ENCODE peak calls at places on chromosomes 7 and 10, in six cellular contexts. B is hepatocyte; E is heart left ventricle; U is CD8-positive, alpha-beta memory T cell; K is pancreas; H is right cardiac atrium. Z is an unnamed sample.

GRCh38 chr7:6160191-6160623 is 112.2 kb downstream of the CYTH3 start:
- DNase-seq in B (peak; percentile 79), E (peak; percentile 78), U (no peak), K (no peak), H (peak; percentile 82), Z (peak; percentile 82)

GRCh38 chr10:31204090-31204489 is 114.9 kb upstream of the ZEB1 start:
- DNase-seq in B (no peak), E (peak; percentile 72), U (no peak), K (no peak), H (peak; percentile 44), Z (no peak)

GRCh38 chr7:155581107-155581830 is 34.9 kb upstream of the CNPY1 start:
- DNase-seq in B (no peak), E (no peak), U (no peak), K (no peak), H (no peak), Z (no peak)

GRCh38 chr10:99457808-99458207 is 27.4 kb upstream of the GOT1 start:
- DNase-seq in B (no peak), E (no peak), U (no peak), K (no peak), H (no peak), Z (no peak)

GRCh38 chr10:34966440-34966839 is 123.7 kb downstream of the CUL2 start:
- DNase-seq in B (no peak), E (no peak), U (no peak), K (no peak), H (no peak), Z (no peak)

GRCh38 chr10:75165684-75166622 is 44.6 kb upstream of the VDAC2 start:
- DNase-seq in B (no peak), E (no peak), U (peak; percentile 35), K (no peak), H (no peak), Z (no peak)

GRCh38 chr10:4512557-4513286 is 313.3 kb upstream of the AKR1E2 start:
- DNase-seq in B (peak; percentile 66), E (peak; percentile 79), U (no peak), K (no peak), H (peak; percentile 49), Z (peak; percentile 8)

GRCh38 chr10:92598321-92598720 is 5.4 kb downstream of the KIF11 start:
- DNase-seq in B (no peak), E (no peak), U (no peak), K (no peak), H (no peak), Z (no peak)

GRCh38 chr7:159027091-159027802 is 117.4 kb downstream of the VIPR2 start:
- DNase-seq in B (peak; percentile 17), E (no peak), U (no peak), K (no peak), H (no peak), Z (no peak)

GRCh38 chr7:31058122-31058521 is 6.0 kb downstream of the ADCYAP1R1 start:
- DNase-seq in B (no peak), E (no peak), U (no peak), K (no peak), H (no peak), Z (no peak)

GRCh38 chr10:127999291-127999690 is 92.4 kb downstream of the PTPRE start:
- DNase-seq in B (no peak), E (no peak), U (no peak), K (no peak), H (no peak), Z (no peak)

GRCh38 chr7:137953692-137954470 is 48.0 kb downstream of the CREB3L2 start:
- DNase-seq in B (peak; percentile 79), E (no peak), U (no peak), K (no peak), H (no peak), Z (no peak)

GRCh38 chr10:56585447-56586171 is 224.6 kb upstream of the ZWINT start:
- DNase-seq in B (no peak), E (peak; percentile 51), U (no peak), K (no peak), H (no peak), Z (no peak)

GRCh38 chr10:79025113-79025832 is 43.5 kb upstream of the ZMIZ1 start:
- DNase-seq in B (no peak), E (peak; percentile 48), U (peak; percentile 79), K (peak; percentile 62), H (no peak), Z (peak; percentile 93)

GRCh38 chr7:46754135-46754730 is 827.7 kb downstream of the TNS3 start:
- DNase-seq in B (no peak), E (no peak), U (no peak), K (no peak), H (no peak), Z (no peak)

GRCh38 chr10:113093188-113094113 is 143.4 kb downstream of the TCF7L2 start:
- DNase-seq in B (peak; percentile 78), E (no peak), U (peak; percentile 5), K (peak; percentile 29), H (no peak), Z (no peak)

GRCh38 chr7:55504093-55504859 is 68.0 kb downstream of the VOPP1 start:
- DNase-seq in B (no peak), E (no peak), U (no peak), K (no peak), H (no peak), Z (no peak)

GRCh38 chr7:142587578-142588191 is 161.6 kb upstream of the PRSS1 start:
- DNase-seq in B (peak; percentile 66), E (no peak), U (peak; percentile 11), K (peak; percentile 65), H (no peak), Z (peak; percentile 19)

GRCh38 chr10:91566142-91566541 is 66.7 kb downstream of the PPP1R3C start:
- DNase-seq in B (no peak), E (no peak), U (no peak), K (no peak), H (no peak), Z (no peak)

GRCh38 chr10:132965411-132966057 is 23.2 kb upstream of the CFAP46 start:
- DNase-seq in B (no peak), E (no peak), U (no peak), K (no peak), H (no peak), Z (no peak)

GRCh38 chr7:140403878-140404564 is at the start of gene RAB19:
- DNase-seq in B (peak; percentile 72), E (no peak), U (peak; percentile 43), K (peak; percentile 76), H (no peak), Z (no peak)

GRCh38 chr10:127612-128432 is 7.4 kb upstream of the ZMYND11 start:
- DNase-seq in B (no peak), E (no peak), U (peak; percentile 27), K (no peak), H (no peak), Z (no peak)
- H3K27me3 ChIP-seq in B (no peaks in the 10 kb centered on the region), E (no peaks in the 10 kb centered on the region), U (no peaks in the 10 kb centered on the region), K (no peaks in the 10 kb centered on the region), H (no peaks in the 10 kb centered on the region), Z (peaks cover under 1% of the 10 kb centered on the region)

GRCh38 chr10:36280396-36280795 is 638.3 kb upstream of the FZD8 start:
- DNase-seq in B (no peak), E (no peak), U (no peak), K (no peak), H (no peak), Z (no peak)

GRCh38 chr10:36277459-36277858 is 635.4 kb upstream of the FZD8 start:
- DNase-seq in B (no peak), E (no peak), U (no peak), K (no peak), H (no peak), Z (no peak)

GRCh38 chr10:36281871-36282331 is 639.8 kb upstream of the FZD8 start:
- DNase-seq in B (peak; percentile 15), E (no peak), U (no peak), K (no peak), H (no peak), Z (no peak)

GRCh38 chr10:36283827-36284226 is 641.7 kb upstream of the FZD8 start:
- DNase-seq in B (no peak), E (no peak), U (no peak), K (no peak), H (no peak), Z (no peak)

DNA sequence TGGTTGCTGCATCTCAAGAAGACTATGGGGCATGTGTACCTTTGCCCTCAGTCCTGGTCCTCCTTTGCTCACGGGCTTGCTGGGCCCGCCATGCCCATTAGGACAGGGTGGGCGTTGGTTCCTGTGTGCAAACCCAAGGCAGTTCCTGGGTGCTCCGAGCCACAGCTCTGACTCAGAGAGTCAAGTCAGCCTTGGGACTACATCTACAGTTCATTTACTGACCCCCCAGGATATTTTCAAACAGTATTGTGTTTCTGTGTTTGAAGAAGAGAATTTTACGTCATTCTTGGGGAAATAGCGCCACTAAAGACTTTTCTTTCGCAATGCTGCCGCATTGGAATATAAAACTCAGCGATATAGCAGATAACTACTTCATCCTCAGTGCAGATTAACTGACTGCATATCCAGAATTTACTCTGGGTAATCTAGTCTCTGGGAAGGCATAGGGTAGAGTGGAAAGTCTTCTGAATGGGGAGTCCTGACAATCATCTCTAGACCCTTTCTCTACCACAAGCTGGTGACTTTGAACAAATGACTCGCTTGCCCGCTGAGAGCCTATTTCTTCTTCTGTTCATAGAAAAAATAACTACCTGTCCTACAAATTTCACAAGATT is 638.9 kb upstream of the FZD8 start:
- DNase-seq in B (no peak), E (no peak), U (no peak), K (no peak), H (no peak), Z (no peak)
- H3K27me3 ChIP-seq in B (no peaks in the 10 kb centered on the region), E (no peaks in the 10 kb centered on the region), U (no peaks in the 10 kb centered on the region), K (no peaks in the 10 kb centered on the region), H (no peaks in the 10 kb centered on the region), Z (no peaks in the 10 kb centered on the region)

DNA sequence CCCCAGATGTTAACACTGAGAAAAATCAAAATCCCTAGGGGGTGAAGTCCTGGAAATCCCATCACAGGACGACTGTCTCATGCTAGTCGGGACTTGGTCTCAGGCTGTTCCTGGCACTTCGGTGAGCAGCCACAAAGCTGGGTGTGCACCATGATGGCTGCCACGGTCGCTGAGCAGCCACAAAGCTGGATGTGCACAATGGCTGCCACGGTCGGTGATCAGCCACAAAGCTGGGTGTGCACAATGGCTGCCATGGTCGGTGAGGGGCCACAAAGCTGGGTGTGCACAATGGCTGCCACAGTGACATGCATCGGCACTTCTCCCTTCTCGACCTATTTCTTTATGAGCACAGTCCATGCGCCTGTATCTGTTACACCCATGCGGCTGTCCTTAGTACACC is 505.1 kb downstream of the TCERG1L start:
- DNase-seq in B (no peak), E (no peak), U (no peak), K (no peak), H (no peak), Z (no peak)
- H3K27me3 ChIP-seq in B (no peaks in the 10 kb centered on the region), E (peaks cover 5% of the 10 kb centered on the region), U (no peaks in the 10 kb centered on the region), K (no peaks in the 10 kb centered on the region), H (no peaks in the 10 kb centered on the region), Z (no peaks in the 10 kb centered on the region)

DNA sequence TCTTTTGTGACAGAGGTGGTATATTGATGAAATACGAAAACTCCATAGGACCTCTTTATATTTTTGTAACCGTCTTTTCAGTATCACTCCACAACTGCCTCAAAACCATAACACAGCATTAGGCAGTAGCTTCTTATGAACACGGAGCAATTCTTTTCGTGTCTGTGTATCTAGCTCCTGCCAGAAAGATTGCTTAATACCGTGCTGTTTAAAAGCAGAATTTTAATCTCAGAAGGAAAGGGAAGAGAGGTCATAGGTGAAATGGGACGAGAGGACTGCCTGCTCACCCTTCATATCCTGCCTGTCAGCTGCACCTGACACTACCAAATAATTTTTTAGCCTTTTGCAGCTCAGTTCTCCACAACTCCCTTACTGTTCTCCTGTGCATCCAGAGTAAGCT is 200.7 kb downstream of the DNAH11 start:
- DNase-seq in B (no peak), E (no peak), U (no peak), K (no peak), H (no peak), Z (no peak)
- H3K27me3 ChIP-seq in B (no peaks in the 10 kb centered on the region), E (no peaks in the 10 kb centered on the region), U (no peaks in the 10 kb centered on the region), K (no peaks in the 10 kb centered on the region), H (no peaks in the 10 kb centered on the region), Z (peaks cover 14% of the 10 kb centered on the region)

Z was measured in BE2C.